ENCODE peak calls at places on chromosomes 11 and 22, in five cellular contexts. One of them, this sample, is unnamed.

GRCh38 chr11:40508307-40508706 is 951.1 kb downstream of the LRRC4C start:
- DNase-seq in adrenal gland: no peak
- DNase-seq in kidney epithelial cell: no peak
- DNase-seq in AG10803: no peak
- DNase-seq in pancreas: no peak
- DNase-seq in this sample: no peak

GRCh38 chr11:57379732-57380131 is 1.2 kb downstream of the PRG3 start:
- DNase-seq in adrenal gland: no peak
- DNase-seq in kidney epithelial cell: no peak
- DNase-seq in AG10803: peak
- DNase-seq in pancreas: no peak
- DNase-seq in this sample: peak

GRCh38 chr22:25564320-25564978 is at the start of gene GRK3:
- DNase-seq in adrenal gland: peak
- DNase-seq in kidney epithelial cell: no peak
- DNase-seq in AG10803: peak
- DNase-seq in pancreas: peak
- DNase-seq in this sample: peak

GRCh38 chr11:126499124-126499752 is 143.8 kb downstream of the ST3GAL4 start:
- DNase-seq in adrenal gland: no peak
- DNase-seq in kidney epithelial cell: no peak
- DNase-seq in AG10803: no peak
- DNase-seq in pancreas: no peak
- DNase-seq in this sample: no peak

GRCh38 chr22:50218996-50219727 is 18.4 kb downstream of the SELENOO start:
- DNase-seq in adrenal gland: peak
- DNase-seq in kidney epithelial cell: no peak
- DNase-seq in AG10803: peak
- DNase-seq in pancreas: peak
- DNase-seq in this sample: peak

GRCh38 chr11:912266-912665 is 1.7 kb upstream of the CHID1 start:
- DNase-seq in adrenal gland: no peak
- DNase-seq in kidney epithelial cell: no peak
- DNase-seq in AG10803: no peak
- DNase-seq in pancreas: no peak
- DNase-seq in this sample: no peak

GRCh38 chr11:72807021-72807693 is 7.1 kb upstream of the ATG16L2 start:
- DNase-seq in adrenal gland: no peak
- DNase-seq in kidney epithelial cell: no peak
- DNase-seq in AG10803: peak
- DNase-seq in pancreas: no peak
- DNase-seq in this sample: peak

GRCh38 chr11:120134106-120134930 is 3.6 kb downstream of the TRIM29 start:
- DNase-seq in adrenal gland: peak
- DNase-seq in kidney epithelial cell: no peak
- DNase-seq in AG10803: no peak
- DNase-seq in pancreas: no peak
- DNase-seq in this sample: no peak

GRCh38 chr11:44351898-44352498 is 42.1 kb upstream of the ALX4 start:
- DNase-seq in adrenal gland: no peak
- DNase-seq in kidney epithelial cell: no peak
- DNase-seq in AG10803: no peak
- DNase-seq in pancreas: no peak
- DNase-seq in this sample: no peak

GRCh38 chr22:19105456-19105855 is 16.8 kb downstream of the DGCR2 start:
- DNase-seq in adrenal gland: no peak
- DNase-seq in kidney epithelial cell: no peak
- DNase-seq in AG10803: no peak
- DNase-seq in pancreas: no peak
- DNase-seq in this sample: no peak

GRCh38 chr22:26763633-26764295 is 106.4 kb downstream of the MIAT start:
- DNase-seq in adrenal gland: no peak
- DNase-seq in kidney epithelial cell: no peak
- DNase-seq in AG10803: peak
- DNase-seq in pancreas: no peak
- DNase-seq in this sample: no peak

GRCh38 chr11:119450590-119450989 is 27.6 kb upstream of the THY1 start:
- DNase-seq in adrenal gland: no peak
- DNase-seq in kidney epithelial cell: no peak
- DNase-seq in AG10803: no peak
- DNase-seq in pancreas: no peak
- DNase-seq in this sample: no peak

GRCh38 chr22:38941488-38941987 is 15.9 kb upstream of the APOBEC3A start:
- DNase-seq in adrenal gland: no peak
- DNase-seq in kidney epithelial cell: no peak
- DNase-seq in AG10803: no peak
- DNase-seq in pancreas: no peak
- DNase-seq in this sample: no peak

GRCh38 chr11:45967506-45967905 is 45.0 kb downstream of the LARGE2 start:
- DNase-seq in adrenal gland: no peak
- DNase-seq in kidney epithelial cell: no peak
- DNase-seq in AG10803: no peak
- DNase-seq in pancreas: no peak
- DNase-seq in this sample: no peak

GRCh38 chr11:79060534-79060933 is 380.3 kb downstream of the TENM4 start:
- DNase-seq in adrenal gland: no peak
- DNase-seq in kidney epithelial cell: no peak
- DNase-seq in AG10803: no peak
- DNase-seq in pancreas: no peak
- DNase-seq in this sample: no peak
- H3K4me3 ChIP-seq in adrenal gland: no peak
- H3K4me3 ChIP-seq in kidney epithelial cell: no peak
- H3K4me3 ChIP-seq in AG10803: no peak
- H3K4me3 ChIP-seq in pancreas: no peak
- H3K4me3 ChIP-seq in this sample: no peak

GRCh38 chr11:14644396-14645246 is 1.0 kb downstream of the PDE3B start:
- DNase-seq in adrenal gland: peak
- DNase-seq in kidney epithelial cell: no peak
- DNase-seq in AG10803: no peak
- DNase-seq in pancreas: peak
- DNase-seq in this sample: peak

GRCh38 chr11:14642873-14643696 is 519 bp upstream of the PDE3B start:
- DNase-seq in adrenal gland: no peak
- DNase-seq in kidney epithelial cell: no peak
- DNase-seq in AG10803: no peak
- DNase-seq in pancreas: no peak
- DNase-seq in this sample: no peak

GRCh38 chr11:14643697-14644395 is at the start of gene PDE3B:
- DNase-seq in adrenal gland: peak
- DNase-seq in kidney epithelial cell: peak
- DNase-seq in AG10803: peak
- DNase-seq in pancreas: peak
- DNase-seq in this sample: peak

GRCh38 chr11:14645247-14645912 is 1.8 kb downstream of the PDE3B start:
- DNase-seq in adrenal gland: no peak
- DNase-seq in kidney epithelial cell: no peak
- DNase-seq in AG10803: peak
- DNase-seq in pancreas: no peak
- DNase-seq in this sample: peak

GRCh38 chr11:14645985-14646900 is 2.6 kb downstream of the PDE3B start:
- DNase-seq in adrenal gland: no peak
- DNase-seq in kidney epithelial cell: no peak
- DNase-seq in AG10803: no peak
- DNase-seq in pancreas: no peak
- DNase-seq in this sample: no peak
- H3K4me3 ChIP-seq in adrenal gland: no peak
- H3K4me3 ChIP-seq in kidney epithelial cell: no peak
- H3K4me3 ChIP-seq in AG10803: no peak
- H3K4me3 ChIP-seq in pancreas: no peak
- H3K4me3 ChIP-seq in this sample: no peak

DNA sequence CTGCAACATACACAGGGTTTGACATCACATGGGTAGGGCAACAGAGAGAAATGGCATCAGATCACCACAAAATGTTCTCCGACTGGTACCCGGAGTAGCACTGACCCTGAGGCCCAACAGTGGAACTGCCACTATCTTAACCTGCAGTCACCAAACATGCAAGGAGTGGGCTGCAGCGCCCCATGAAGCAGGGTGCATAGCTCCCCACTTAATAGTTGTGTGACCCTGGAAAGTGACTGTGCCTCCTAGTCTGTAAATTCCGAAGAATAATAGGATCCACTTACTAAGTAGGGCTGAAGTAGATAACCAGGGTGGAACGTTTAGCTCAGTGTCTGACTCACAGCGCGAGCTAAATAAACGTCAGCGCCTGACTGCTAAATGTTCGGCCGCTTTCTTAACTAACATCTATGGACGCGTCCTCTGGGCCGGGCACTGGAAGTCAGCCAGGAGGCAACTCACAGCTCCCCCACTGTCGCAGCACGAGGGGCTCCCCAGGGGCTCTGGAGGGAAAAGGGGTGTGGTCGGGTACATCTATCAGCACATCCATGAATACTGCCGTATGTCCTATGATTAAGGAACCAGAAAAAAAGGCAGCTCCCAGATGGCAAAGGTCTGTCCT is 777 bp downstream of the LTO1 start:
- DNase-seq in adrenal gland: peak
- DNase-seq in kidney epithelial cell: peak
- DNase-seq in AG10803: peak
- DNase-seq in pancreas: peak
- DNase-seq in this sample: peak
- H3K4me3 ChIP-seq in adrenal gland: peak
- H3K4me3 ChIP-seq in kidney epithelial cell: peak
- H3K4me3 ChIP-seq in AG10803: peak
- H3K4me3 ChIP-seq in pancreas: peak
- H3K4me3 ChIP-seq in this sample: peak

DNA sequence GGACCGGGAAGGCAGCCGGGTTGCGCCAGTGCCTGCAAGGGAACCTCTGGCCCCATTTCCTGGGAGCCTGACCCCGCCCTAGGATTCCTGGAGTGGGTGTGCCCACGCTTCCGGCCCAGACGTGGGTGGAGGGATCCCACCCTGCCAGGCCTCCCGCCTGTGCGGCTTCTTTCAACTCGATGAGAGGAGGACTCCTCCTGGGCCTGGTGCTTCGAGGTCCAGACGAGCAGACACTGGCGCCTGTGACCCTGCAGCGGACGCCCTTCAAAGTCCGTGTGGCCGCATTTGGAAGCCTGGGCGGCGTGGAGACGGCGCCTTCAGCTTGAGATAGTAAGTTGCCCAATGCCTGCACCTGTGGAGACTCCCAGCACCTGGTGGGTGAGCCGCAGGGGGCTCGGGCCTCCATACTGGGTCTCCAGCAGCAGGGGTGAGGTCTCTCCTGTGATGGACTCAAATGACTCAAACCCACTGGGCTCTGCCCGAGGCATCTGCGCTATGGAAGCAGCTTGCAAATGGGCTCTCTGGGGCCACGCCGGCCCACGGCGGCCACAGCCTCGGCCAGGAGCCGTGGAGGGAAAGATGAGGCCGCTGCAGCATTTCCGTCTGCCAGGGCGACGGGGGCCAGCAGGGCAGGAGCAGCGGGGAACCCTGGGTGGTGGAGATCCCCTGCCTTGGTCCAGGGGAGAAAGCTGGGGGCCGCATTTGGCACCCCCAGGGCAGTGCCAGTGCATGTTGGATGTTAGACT is 64.3 kb upstream of the PPARA start:
- DNase-seq in adrenal gland: no peak
- DNase-seq in kidney epithelial cell: no peak
- DNase-seq in AG10803: peak
- DNase-seq in pancreas: peak
- DNase-seq in this sample: no peak
- H3K4me3 ChIP-seq in adrenal gland: no peak
- H3K4me3 ChIP-seq in kidney epithelial cell: no peak
- H3K4me3 ChIP-seq in AG10803: peak
- H3K4me3 ChIP-seq in pancreas: no peak
- H3K4me3 ChIP-seq in this sample: peak